ENCODE peak calls at places on chromosomes 5 and 9, in ten cellular contexts. D is activated T-cell treated with anti-CD3 and anti-CD28 coated beads, Interleukin-2, amount 50 U/mL, for 72 hours; O is NCI-H748 treated with DMSO at 0.1 percent for 48 hours; N is naive thymus-derived CD4-positive, alpha-beta T cell; P is NCI-H1436; K is KG1; M is progenitor cell of endocrine pancreas; E is AG10803; C is IMR-90; B is MG63. U is an unnamed sample.

GRCh38 chr5:57724836-57725235 is 242.2 kb upstream of the ACTBL2 start:
- DNase-seq in N (no peak), D (no peak), E (peak; percentile 68), K (no peak), P (no peak), O (no peak), C (peak; percentile 73), M (no peak), B (no peak), U (no peak)

GRCh38 chr5:32600057-32600622 is 14.8 kb downstream of the SUB1 start:
- DNase-seq in O (no peak), N (no peak), K (no peak), M (no peak), E (peak; percentile 96), D (no peak), C (peak; percentile 86), P (no peak), B (peak; percentile 52), U (no peak)

GRCh38 chr5:34505731-34506130 is 150.4 kb upstream of the RAI14 start:
- DNase-seq in B (no peak), P (no peak), O (no peak), E (no peak), N (no peak), D (no peak), C (no peak), K (no peak), M (no peak), U (no peak)

GRCh38 chr5:61245936-61246335 is 83.7 kb upstream of the SMIM15 start:
- DNase-seq in M (no peak), P (no peak), D (no peak), B (no peak), C (no peak), N (no peak), E (no peak), O (peak; percentile 14), K (no peak), U (no peak)

GRCh38 chr9:94967481-94967880 is 241.0 kb downstream of the AOPEP start:
- DNase-seq in O (no peak), N (no peak), P (no peak), B (no peak), K (no peak), D (no peak), C (no peak), M (no peak), E (no peak), U (peak; percentile 18)

GRCh38 chr9:115952667-115953316 is 200.8 kb upstream of the PAPPA start:
- DNase-seq in P (no peak), C (peak; percentile 88), K (no peak), O (no peak), B (no peak), M (no peak), E (peak; percentile 81), D (no peak), N (no peak), U (no peak)

GRCh38 chr9:2346277-2346913 is 275.2 kb upstream of the VLDLR start:
- DNase-seq in K (no peak), P (no peak), O (no peak), N (no peak), M (no peak), C (no peak), E (no peak), D (no peak), B (no peak), U (no peak)

GRCh38 chr5:624118-624950 is 12.2 kb downstream of the CEP72 start:
- DNase-seq in E (no peak), N (no peak), B (no peak), M (no peak), K (no peak), P (no peak), D (no peak), C (no peak), O (no peak), U (no peak)

GRCh38 chr5:13580058-13580457 is 364.4 kb downstream of the DNAH5 start:
- DNase-seq in C (no peak), M (no peak), P (no peak), E (no peak), K (no peak), N (no peak), O (no peak), B (no peak), D (no peak), U (no peak)

GRCh38 chr5:37552770-37553719 is 173.9 kb downstream of the WDR70 start:
- DNase-seq in M (no peak), N (no peak), O (no peak), D (no peak), E (peak; percentile 44), P (no peak), C (peak; percentile 90), B (no peak), K (peak; percentile 68), U (no peak)

GRCh38 chr5:138748630-138749081 is 4.6 kb upstream of the CTNNA1 start:
- DNase-seq in C (peak; percentile 25), P (no peak), M (no peak), O (no peak), N (no peak), E (no peak), B (no peak), D (no peak), K (no peak), U (no peak)

GRCh38 chr5:169029661-169030274 is 271.2 kb downstream of the SLIT3 start:
- DNase-seq in K (no peak), D (no peak), E (peak; percentile 66), M (no peak), P (no peak), N (no peak), B (peak; percentile 44), O (no peak), C (no peak), U (peak; percentile 88)

GRCh38 chr5:150616024-150616470 is 24.4 kb upstream of the SYNPO start:
- DNase-seq in M (no peak), C (no peak), O (no peak), D (no peak), B (peak; percentile 67), E (no peak), P (peak; percentile 27), K (no peak), N (no peak), U (no peak)

GRCh38 chr5:131214828-131215227 is 44.1 kb downstream of the LYRM7 start:
- DNase-seq in M (no peak), O (no peak), K (no peak), B (no peak), E (no peak), N (no peak), C (no peak), P (no peak), D (no peak), U (no peak)

U was measured in NCI-H1105 treated with DMSO at 0.1 percent for 48 hours.